ENCODE peak calls at places on chromosomes 13 and 19, in six cellular contexts. A, G, K, J, X and L are unnamed samples.

GRCh38 chr13:25679936-25680335 is 308.2 kb downstream of the ATP8A2 start:
- DNase-seq in A (no peak), G (no peak), K (no peak), J (no peak), X (no peak), L (no peak)

GRCh38 chr19:18844806-18845329 is 13.1 kb downstream of the UPF1 start:
- DNase-seq in A (no peak), G (no peak), K (no peak), J (no peak), X (no peak), L (no peak)

GRCh38 chr19:38023245-38023644 is 116.2 kb downstream of the SIPA1L3 start:
- DNase-seq in A (no peak), G (no peak), K (no peak), J (peak), X (no peak), L (no peak)

GRCh38 chr13:71798723-71799122 is 68.3 kb downstream of the DACH1 start:
- DNase-seq in A (no peak), G (no peak), K (no peak), J (no peak), X (no peak), L (no peak)

GRCh38 chr13:45209229-45209628 is 8.4 kb upstream of the KCTD4 start:
- DNase-seq in A (no peak), G (no peak), K (no peak), J (peak), X (no peak), L (no peak)

GRCh38 chr19:19385900-19386339 is 19.6 kb upstream of the GATAD2A start:
- DNase-seq in A (no peak), G (no peak), K (no peak), J (no peak), X (no peak), L (no peak)

GRCh38 chr13:102845289-102845629 is 573 bp upstream of the ERCC5 start:
- DNase-seq in A (no peak), G (no peak), K (no peak), J (no peak), X (no peak), L (no peak)

GRCh38 chr13:114285166-114285808 is 3.9 kb downstream of the UPF3A start:
- DNase-seq in A (no peak), G (no peak), K (no peak), J (peak), X (no peak), L (no peak)

GRCh38 chr19:6599866-6600454 is 9.0 kb upstream of the CD70 start:
- DNase-seq in A (no peak), G (no peak), K (no peak), J (no peak), X (no peak), L (no peak)

GRCh38 chr19:29285187-29285687 is 72.3 kb upstream of the UQCRFS1 start:
- DNase-seq in A (no peak), G (no peak), K (no peak), J (no peak), X (no peak), L (no peak)

GRCh38 chr13:41541142-41541938 is 84.0 kb downstream of the RGCC start:
- DNase-seq in A (no peak), G (no peak), K (no peak), J (no peak), X (no peak), L (no peak)

GRCh38 chr13:29438772-29439171 is 156.7 kb downstream of the SLC7A1 start:
- DNase-seq in A (no peak), G (no peak), K (no peak), J (no peak), X (no peak), L (no peak)

GRCh38 chr13:49938274-49938673 is 2.1 kb upstream of the SPRYD7 start:
- DNase-seq in A (no peak), G (no peak), K (no peak), J (no peak), X (no peak), L (no peak)

GRCh38 chr19:48413879-48414623 is 20.6 kb downstream of the GRIN2D start:
- DNase-seq in A (no peak), G (no peak), K (no peak), J (peak), X (no peak), L (no peak)

GRCh38 chr13:48437381-48437780 is 24.5 kb upstream of the LPAR6 start:
- DNase-seq in A (no peak), G (no peak), K (no peak), J (peak), X (no peak), L (peak)

GRCh38 chr19:55493052-55493649 is 4.9 kb downstream of the SSC5D start:
- DNase-seq in A (no peak), G (no peak), K (no peak), J (peak), X (no peak), L (peak)

GRCh38 chr19:17103177-17103576 is 27.6 kb downstream of the MYO9B start:
- DNase-seq in A (no peak), G (no peak), K (no peak), J (peak), X (no peak), L (no peak)

GRCh38 chr13:41231786-41232185 is 31.6 kb downstream of the MTRF1 start:
- DNase-seq in A (no peak), G (no peak), K (no peak), J (peak), X (peak), L (no peak)

GRCh38 chr13:111981446-111982165 is 85.3 kb upstream of the SOX1 start:
- DNase-seq in A (no peak), G (no peak), K (no peak), J (no peak), X (no peak), L (no peak)

GRCh38 chr19:17627161-17627560 is 61.0 kb downstream of the UNC13A start:
- DNase-seq in A (no peak), G (no peak), K (no peak), J (no peak), X (no peak), L (no peak)

GRCh38 chr19:42267644-42268141 is 1.4 kb upstream of the CIC start:
- DNase-seq in A (no peak), G (no peak), K (no peak), J (no peak), X (no peak), L (no peak)

GRCh38 chr19:57850553-57851017 is 926 bp downstream of the ZNF587 start:
- DNase-seq in A (no peak), G (no peak), K (no peak), J (peak), X (peak), L (no peak)

GRCh38 chr13:89982406-89983085 is 1364.9 kb upstream of the MIR17HG start:
- DNase-seq in A (no peak), G (no peak), K (no peak), J (no peak), X (no peak), L (no peak)

GRCh38 chr13:73200432-73200831 is 141.6 kb downstream of the KLF5 start:
- DNase-seq in A (no peak), G (no peak), K (no peak), J (peak), X (no peak), L (no peak)

GRCh38 chr13:90272356-90272755 is 1075.1 kb upstream of the MIR17HG start:
- DNase-seq in A (no peak), G (no peak), K (no peak), J (no peak), X (no peak), L (no peak)

GRCh38 chr13:104553156-104553555 is 1486.9 kb upstream of the SLC10A2 start:
- DNase-seq in A (no peak), G (no peak), K (no peak), J (peak), X (no peak), L (no peak)

GRCh38 chr13:113413178-113413897 is 40.0 kb downstream of the ADPRHL1 start:
- DNase-seq in A (no peak), G (no peak), K (no peak), J (no peak), X (no peak), L (no peak)

GRCh38 chr19:38686530-38686888 is 39.1 kb downstream of the ACTN4 start:
- DNase-seq in A (peak), G (no peak), K (no peak), J (no peak), X (no peak), L (no peak)

GRCh38 chr19:54517483-54517882 is 14.9 kb downstream of the LAIR2 start:
- DNase-seq in A (no peak), G (no peak), K (peak), J (peak), X (peak), L (peak)

GRCh38 chr13:88459335-88459734 is 788.2 kb downstream of the SLITRK5 start:
- DNase-seq in A (no peak), G (no peak), K (no peak), J (no peak), X (no peak), L (no peak)

GRCh38 chr13:73754727-73755292 is 379.4 kb downstream of the KLF12 start:
- DNase-seq in A (no peak), G (peak), K (no peak), J (peak), X (peak), L (peak)

GRCh38 chr13:95124959-95125358 is 176.3 kb downstream of the ABCC4 start:
- DNase-seq in A (no peak), G (no peak), K (no peak), J (no peak), X (no peak), L (no peak)

GRCh38 chr19:40604647-40605200 is 3.6 kb downstream of the LTBP4 start:
- DNase-seq in A (no peak), G (no peak), K (no peak), J (no peak), X (no peak), L (no peak)